ENCODE peak calls at places on chromosome 1, in seven cellular contexts. R is uterus, K is foreskin fibroblast, J is A549, L is heart left ventricle, U is skeletal muscle cell, C is cardiac fibroblast. E is an unnamed sample.

GRCh38 chr1:6991271-6991670 is 206.0 kb downstream of the CAMTA1 start:
- DNase-seq in R (no peak), K (peak), J (peak), L (no peak), U (peak), C (peak), E (no peak)

GRCh38 chr1:206427296-206427695 is 43.0 kb upstream of the IKBKE start:
- DNase-seq in R (no peak), K (no peak), J (no peak), L (no peak), U (no peak), C (no peak), E (no peak)

GRCh38 chr1:161970633-161971032 is 53.0 kb downstream of the OLFML2B start:
- DNase-seq in R (no peak), K (no peak), J (no peak), L (no peak), U (no peak), C (no peak), E (no peak)

GRCh38 chr1:171844381-171844780 is 3.1 kb downstream of the DNM3 start:
- DNase-seq in R (no peak), K (no peak), J (no peak), L (no peak), U (no peak), C (no peak), E (no peak)

GRCh38 chr1:246297314-246298273 is 209.5 kb downstream of the SMYD3 start:
- DNase-seq in R (no peak), K (no peak), J (no peak), L (no peak), U (no peak), C (peak), E (no peak)

GRCh38 chr1:41485605-41486004 is 1.1 kb upstream of the EDN2 start:
- DNase-seq in R (peak), K (peak), J (peak), L (no peak), U (no peak), C (peak), E (no peak)

GRCh38 chr1:65195495-65196417 is 47.8 kb downstream of the AK4 start:
- DNase-seq in R (no peak), K (peak), J (no peak), L (peak), U (peak), C (peak), E (no peak)

GRCh38 chr1:34263411-34263810 is 86.7 kb downstream of the C1orf94 start:
- DNase-seq in R (no peak), K (no peak), J (no peak), L (no peak), U (no peak), C (no peak), E (no peak)

GRCh38 chr1:77416692-77417450 is 135.1 kb downstream of the AK5 start:
- DNase-seq in R (no peak), K (peak), J (peak), L (no peak), U (no peak), C (peak), E (no peak)

GRCh38 chr1:79079770-79080169 is 73.2 kb upstream of the ADGRL4 start:
- DNase-seq in R (no peak), K (peak), J (peak), L (peak), U (peak), C (peak), E (no peak)

GRCh38 chr1:228226956-228227791 is 19.3 kb downstream of the OBSCN start:
- DNase-seq in R (no peak), K (peak), J (no peak), L (no peak), U (no peak), C (peak), E (no peak)

GRCh38 chr1:213120961-213121360 is 69.9 kb downstream of the RPS6KC1 start:
- DNase-seq in R (no peak), K (no peak), J (no peak), L (no peak), U (no peak), C (no peak), E (no peak)

GRCh38 chr1:117654485-117655219 is 48.8 kb downstream of the TENT5C start:
- DNase-seq in R (no peak), K (no peak), J (no peak), L (no peak), U (no peak), C (no peak), E (peak)

GRCh38 chr1:218488986-218489385 is 143.8 kb downstream of the TGFB2 start:
- DNase-seq in R (no peak), K (no peak), J (peak), L (no peak), U (peak), C (peak), E (no peak)

GRCh38 chr1:94819584-94819944 is 593 bp upstream of the SLC44A3 start:
- DNase-seq in R (no peak), K (no peak), J (no peak), L (no peak), U (no peak), C (no peak), E (no peak)

GRCh38 chr1:84969489-84970250 is 27.2 kb downstream of the MCOLN2 start:
- DNase-seq in R (no peak), K (peak), J (no peak), L (no peak), U (no peak), C (peak), E (peak)

GRCh38 chr1:88983791-88984552 is 8.5 kb downstream of the KYAT3 start:
- DNase-seq in R (no peak), K (peak), J (peak), L (no peak), U (no peak), C (peak), E (peak)

GRCh38 chr1:19786988-19787423 is 12.7 kb downstream of the TMCO4 start:
- DNase-seq in R (no peak), K (no peak), J (no peak), L (no peak), U (no peak), C (no peak), E (no peak)

GRCh38 chr1:14017531-14017961 is 317.6 kb downstream of the PRDM2 start:
- DNase-seq in R (no peak), K (no peak), J (no peak), L (no peak), U (no peak), C (no peak), E (no peak)

GRCh38 chr1:23530089-23530749 is 814 bp downstream of the E2F2 start:
- DNase-seq in R (no peak), K (no peak), J (no peak), L (no peak), U (no peak), C (no peak), E (peak)

GRCh38 chr1:5847013-5847654 is 145.1 kb downstream of the NPHP4 start:
- DNase-seq in R (no peak), K (peak), J (no peak), L (no peak), U (no peak), C (peak), E (no peak)

GRCh38 chr1:208093046-208093445 is 151.1 kb downstream of the PLXNA2 start:
- DNase-seq in R (no peak), K (no peak), J (no peak), L (no peak), U (no peak), C (no peak), E (no peak)

GRCh38 chr1:118154220-118154619 is 30.8 kb downstream of the SPAG17 start:
- DNase-seq in R (no peak), K (peak), J (peak), L (no peak), U (no peak), C (no peak), E (no peak)

GRCh38 chr1:93033029-93033428 is 46.1 kb upstream of the MTF2 start:
- DNase-seq in R (no peak), K (no peak), J (no peak), L (no peak), U (no peak), C (peak), E (peak)

GRCh38 chr1:53601031-53601745 is 137.8 kb downstream of the GLIS1 start:
- DNase-seq in R (no peak), K (no peak), J (no peak), L (no peak), U (no peak), C (no peak), E (no peak)

GRCh38 chr1:30604801-30605440 is 118.5 kb downstream of the MATN1 start:
- DNase-seq in R (no peak), K (no peak), J (no peak), L (no peak), U (no peak), C (no peak), E (no peak)

GRCh38 chr1:169368406-169368769 is 393 bp downstream of the BLZF1 start:
- DNase-seq in R (no peak), K (peak), J (no peak), L (peak), U (no peak), C (no peak), E (peak)

GRCh38 chr1:10950316-10951172 is 61.9 kb upstream of the TARDBP start:
- DNase-seq in R (no peak), K (peak), J (no peak), L (no peak), U (no peak), C (no peak), E (no peak)

GRCh38 chr1:63975447-63975846 is 201.6 kb downstream of the ROR1 start:
- DNase-seq in R (no peak), K (no peak), J (no peak), L (no peak), U (no peak), C (no peak), E (no peak)

GRCh38 chr1:17120962-17121837 is 1.9 kb upstream of the PADI2 start:
- DNase-seq in R (no peak), K (peak), J (no peak), L (no peak), U (no peak), C (peak), E (no peak)

GRCh38 chr1:23593556-23594148 is 34.4 kb upstream of the ID3 start:
- DNase-seq in R (no peak), K (no peak), J (peak), L (no peak), U (no peak), C (peak), E (peak)

GRCh38 chr1:94094466-94095111 is 26.4 kb downstream of the ABCA4 start:
- DNase-seq in R (peak), K (peak), J (no peak), L (peak), U (peak), C (peak), E (no peak)

GRCh38 chr1:201137579-201138310 is 10.8 kb upstream of the ASCL5 start:
- DNase-seq in R (peak), K (peak), J (no peak), L (peak), U (peak), C (peak), E (no peak)

GRCh38 chr1:115069186-115069585 is 20.1 kb downstream of the TSPAN2 start:
- DNase-seq in R (peak), K (peak), J (no peak), L (no peak), U (no peak), C (peak), E (no peak)

GRCh38 chr1:229768232-229768631 is 142.2 kb downstream of the URB2 start:
- DNase-seq in R (no peak), K (no peak), J (no peak), L (no peak), U (no peak), C (no peak), E (no peak)

GRCh38 chr1:231839999-231840398 is 213.4 kb downstream of the DISC1 start:
- DNase-seq in R (no peak), K (no peak), J (no peak), L (no peak), U (no peak), C (no peak), E (no peak)

GRCh38 chr1:65959896-65960295 is 167.2 kb downstream of the PDE4B start:
- DNase-seq in R (no peak), K (no peak), J (peak), L (no peak), U (no peak), C (peak), E (no peak)

GRCh38 chr1:167631987-167632680 is 2.1 kb downstream of the RCSD1 start:
- DNase-seq in R (no peak), K (no peak), J (no peak), L (no peak), U (no peak), C (no peak), E (no peak)

GRCh38 chr1:21292991-21293536 is 2.8 kb upstream of the ECE1 start:
- DNase-seq in R (no peak), K (no peak), J (no peak), L (no peak), U (no peak), C (no peak), E (peak)

GRCh38 chr1:26127235-26128163 is 15.9 kb downstream of the PDIK1L start:
- DNase-seq in R (no peak), K (no peak), J (no peak), L (no peak), U (no peak), C (peak), E (no peak)
- H3K4me3 ChIP-seq in R (no peak), K (no peak), J (no peak), L (no peak), U (no peak), C (no peak), E (no peak)

GRCh38 chr1:188615321-188615720 is 1786.6 kb downstream of the PLA2G4A start:
- DNase-seq in R (no peak), K (peak), J (no peak), L (no peak), U (peak), C (no peak), E (no peak)

GRCh38 chr1:188611432-188611831 is 1782.7 kb downstream of the PLA2G4A start:
- DNase-seq in R (no peak), K (no peak), J (no peak), L (no peak), U (no peak), C (no peak), E (no peak)
- H3K4me3 ChIP-seq in R (no peak), K (no peak), J (no peak), L (no peak), U (no peak), C (no peak), E (no peak)

GRCh38 chr1:87684194-87684593 is 355.5 kb downstream of the LMO4 start:
- DNase-seq in R (peak), K (peak), J (no peak), L (peak), U (peak), C (peak), E (no peak)
- H3K4me3 ChIP-seq in R (peak), K (peak), J (no peak), L (peak), U (peak), C (peak), E (no peak)

GRCh38 chr1:68322837-68323687 is 90.7 kb upstream of the WLS start:
- DNase-seq in R (peak), K (peak), J (no peak), L (no peak), U (peak), C (peak), E (no peak)
- H3K4me3 ChIP-seq in R (no peak), K (no peak), J (no peak), L (no peak), U (no peak), C (no peak), E (no peak)

GRCh38 chr1:91020967-91021685 is 709 bp downstream of the ZNF644 start:
- DNase-seq in R (peak), K (peak), J (peak), L (peak), U (peak), C (peak), E (peak)

GRCh38 chr1:91022518-91022929 is 689 bp upstream of the ZNF644 start:
- DNase-seq in R (no peak), K (no peak), J (no peak), L (no peak), U (no peak), C (no peak), E (no peak)

GRCh38 chr1:91018006-91018405 is 3.8 kb downstream of the ZNF644 start:
- DNase-seq in R (no peak), K (peak), J (peak), L (no peak), U (no peak), C (peak), E (no peak)

GRCh38 chr1:91021686-91022517 is at the start of gene ZNF644:
- DNase-seq in R (peak), K (peak), J (peak), L (peak), U (peak), C (peak), E (peak)

DNA sequence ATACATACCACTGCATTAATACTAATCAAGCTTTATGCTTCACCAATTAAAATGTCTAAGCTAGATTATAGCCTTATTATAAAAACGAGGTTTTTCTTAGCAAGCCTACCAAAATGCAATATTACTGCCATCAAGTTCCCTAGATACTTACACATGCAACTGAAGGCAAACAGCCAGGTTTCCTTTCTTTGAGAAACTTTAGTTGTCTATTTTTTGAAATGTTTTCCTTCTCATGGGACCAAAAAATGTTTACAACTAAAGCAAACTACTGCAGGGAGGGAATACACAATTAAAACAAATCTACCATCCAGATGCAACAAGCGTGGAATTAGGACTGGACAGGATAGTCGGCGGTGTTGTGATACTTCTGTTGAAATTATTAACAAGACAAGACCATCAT is 1.3 kb downstream of the ZNF644 start:
- DNase-seq in R (no peak), K (peak), J (no peak), L (no peak), U (no peak), C (no peak), E (no peak)
- H3K4me3 ChIP-seq in R (peak), K (peak), J (peak), L (no peak), U (peak), C (peak), E (peak)

DNA sequence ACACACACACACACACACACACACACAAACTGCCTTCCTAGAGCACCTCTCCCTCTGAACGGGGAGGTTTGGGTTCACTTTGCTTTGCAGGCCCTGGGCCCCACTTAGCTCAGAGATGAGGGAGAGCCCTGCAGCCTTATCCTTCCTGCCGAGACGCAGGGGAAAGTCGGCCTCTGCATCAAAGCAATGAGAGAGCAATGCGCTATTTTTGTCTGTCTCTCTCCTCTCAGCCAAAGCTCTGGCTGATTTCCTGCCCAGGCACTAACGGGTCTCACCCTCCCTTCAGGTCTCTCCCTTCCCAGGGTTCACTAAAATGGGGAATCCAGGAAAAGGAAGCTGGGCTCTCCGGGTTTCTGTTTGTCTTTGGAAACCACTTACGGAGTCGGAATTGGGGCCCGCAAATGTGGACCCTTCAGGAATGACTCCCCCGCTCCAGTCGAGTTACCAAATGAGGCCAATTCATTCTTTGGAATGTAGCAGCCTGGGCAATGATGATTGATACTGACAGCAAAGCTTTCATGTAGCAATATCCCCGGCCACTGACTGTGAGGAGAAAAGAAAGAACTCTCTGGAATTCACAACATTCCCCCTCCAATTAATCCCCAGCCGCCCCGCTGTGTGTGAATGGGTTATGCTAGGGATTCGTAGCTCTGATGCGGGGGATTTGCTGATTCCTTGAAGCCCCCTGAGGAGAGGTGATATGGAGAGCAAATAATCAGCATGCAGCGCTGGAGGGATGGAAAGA is 61.5 kb upstream of the WLS start:
- DNase-seq in R (peak), K (peak), J (no peak), L (peak), U (peak), C (peak), E (no peak)
- H3K4me3 ChIP-seq in R (no peak), K (no peak), J (no peak), L (no peak), U (peak), C (no peak), E (no peak)

DNA sequence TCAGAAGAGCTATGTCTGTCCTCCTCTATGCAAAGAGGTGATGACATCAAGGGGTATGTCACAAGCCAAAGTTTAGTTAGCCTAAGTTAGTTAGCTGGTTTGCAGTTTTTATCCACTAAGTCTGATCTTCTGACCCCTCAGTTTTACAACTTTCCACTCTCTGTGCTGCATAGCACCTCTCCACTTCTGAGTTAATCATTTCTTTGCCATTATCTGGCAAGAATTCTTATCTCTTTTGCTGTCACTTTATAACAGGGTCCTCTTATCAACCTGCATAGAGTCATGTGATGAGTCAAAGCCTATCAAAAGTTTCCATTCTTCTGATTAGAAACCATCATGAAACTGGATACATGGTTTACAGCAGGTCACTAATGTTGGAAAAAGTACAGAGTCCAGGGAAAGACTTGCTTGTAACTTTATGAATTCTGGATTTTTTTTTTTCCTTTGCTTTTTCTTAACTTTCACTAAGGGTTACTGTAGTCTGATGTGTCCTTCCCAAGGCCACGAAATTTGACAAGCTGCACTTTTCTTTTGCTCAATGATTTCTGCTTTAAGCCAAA is at the start of gene NR5A2:
- DNase-seq in R (no peak), K (no peak), J (peak), L (no peak), U (no peak), C (no peak), E (no peak)
- H3K4me3 ChIP-seq in R (no peak), K (no peak), J (peak), L (peak), U (no peak), C (no peak), E (no peak)

E was measured in GM06990.